ENCODE peak calls at places on chromosome 18, in six cellular contexts. N, P, O, E, S and J are unnamed samples.

GRCh38 chr18:47767699-47768098 is 162.8 kb downstream of the SMAD2 start:
- DNase-seq in N (no peak), E (no peak), O (no peak), P (no peak), S (no peak), J (no peak)

GRCh38 chr18:76429262-76430126 is 65.5 kb downstream of the ZNF516 start:
- DNase-seq in E (no peak), N (no peak), O (no peak), P (no peak), S (no peak), J (no peak)

GRCh38 chr18:13379062-13379800 is 160.7 kb downstream of the LDLRAD4 start:
- DNase-seq in P (no peak), E (no peak), N (no peak), O (no peak), S (no peak), J (no peak)

GRCh38 chr18:9081940-9082339 is 20.6 kb upstream of the NDUFV2 start:
- DNase-seq in S (no peak), O (no peak), P (no peak), N (no peak), E (no peak), J (no peak)

GRCh38 chr18:50666536-50666935 is 106.6 kb downstream of the MAPK4 start:
- DNase-seq in O (no peak), S (no peak), E (no peak), P (no peak), N (no peak), J (no peak)

GRCh38 chr18:46334200-46334553 is 230.0 kb downstream of the HAUS1 start:
- DNase-seq in N (no peak), S (no peak), P (no peak), O (no peak), E (no peak), J (no peak)

GRCh38 chr18:13564579-13564978 is 161.8 kb downstream of the FAM210A start:
- DNase-seq in N (no peak), O (no peak), P (no peak), E (peak), S (no peak), J (peak)

GRCh38 chr18:13273800-13274199 is 55.2 kb downstream of the LDLRAD4 start:
- DNase-seq in P (no peak), N (no peak), S (no peak), O (no peak), E (no peak), J (no peak)

GRCh38 chr18:10122116-10122515 is 208.3 kb downstream of the VAPA start:
- DNase-seq in N (no peak), O (no peak), P (peak), E (peak), S (no peak), J (no peak)

GRCh38 chr18:525066-525797 is 24.7 kb upstream of the COLEC12 start:
- DNase-seq in E (no peak), P (no peak), N (no peak), O (no peak), S (peak), J (no peak)

GRCh38 chr18:8947576-8947975 is 154.9 kb upstream of the NDUFV2 start:
- DNase-seq in S (no peak), O (no peak), E (no peak), N (no peak), P (no peak), J (no peak)

GRCh38 chr18:12948055-12948804 is 419 bp downstream of the SEH1L start:
- DNase-seq in N (peak), E (peak), P (peak), O (peak), S (peak), J (peak)